ENCODE peak calls at places on chromosomes 3 and 15, in six cellular contexts. K is heart right ventricle, B is neural crest cell, H is nephron progenitor cell, Y is HCEC 1CT, S is right atrium auricular region. E is an unnamed sample.

GRCh38 chr3:138186216-138186615 is 885 bp upstream of the ARMC8 start:
- DNase-seq in K (no peak), B (no peak), H (no peak), Y (peak; percentile 19), S (no peak), E (no peak)

GRCh38 chr15:56242576-56243116 is 1.0 kb downstream of the RFX7 start:
- DNase-seq in K (no peak), B (no peak), H (no peak), Y (peak; percentile 5), S (no peak), E (no peak)

GRCh38 chr3:127673191-127674098 is 693 bp downstream of the ABTB1 start:
- DNase-seq in K (no peak), B (peak; percentile 33), H (peak; percentile 58), Y (peak; percentile 29), S (peak; percentile 55), E (peak; percentile 56)

GRCh38 chr3:192835818-192836468 is 81.7 kb downstream of the MB21D2 start:
- DNase-seq in K (no peak), B (no peak), H (no peak), Y (peak; percentile 69), S (no peak), E (peak; percentile 81)

GRCh38 chr15:66498501-66499386 is 1.2 kb upstream of the SNAPC5 start:
- DNase-seq in K (no peak), B (no peak), H (no peak), Y (peak; percentile 33), S (peak; percentile 28), E (peak; percentile 71)

GRCh38 chr15:72118400-72118978 is at the start of gene SENP8:
- DNase-seq in K (no peak), B (no peak), H (peak; percentile 75), Y (peak; percentile 68), S (no peak), E (no peak)

GRCh38 chr3:128392812-128393544 is 73.7 kb downstream of the DNAJB8 start:
- DNase-seq in K (no peak), B (no peak), H (no peak), Y (no peak), S (no peak), E (no peak)

GRCh38 chr3:4508048-4508981 is 15.2 kb downstream of the ITPR1 start:
- DNase-seq in K (no peak), B (no peak), H (peak; percentile 42), Y (no peak), S (no peak), E (no peak)

GRCh38 chr3:181756645-181757044 is 44.9 kb downstream of the SOX2 start:
- DNase-seq in K (no peak), B (no peak), H (peak; percentile 15), Y (no peak), S (no peak), E (no peak)

GRCh38 chr15:31444844-31445243 is 118.2 kb downstream of the KLF13 start:
- DNase-seq in K (no peak), B (no peak), H (no peak), Y (no peak), S (no peak), E (no peak)

GRCh38 chr3:123658118-123658859 is 73.4 kb upstream of the HACD2 start:
- DNase-seq in K (peak; percentile 53), B (no peak), H (no peak), Y (peak; percentile 57), S (peak; percentile 73), E (peak; percentile 92)

GRCh38 chr3:154095832-154096421 is 25.3 kb upstream of the ARHGEF26 start:
- DNase-seq in K (no peak), B (no peak), H (no peak), Y (no peak), S (no peak), E (peak; percentile 72)